ENCODE peak calls at places on chromosomes 11 and 22, in four cellular contexts. Z, D, U and O are unnamed samples.

GRCh38 chr11:68749061-68749491 is 2.2 kb downstream of the TESMIN start:
- DNase-seq in Z (no peak), D (no peak), U (no peak), O (no peak)

GRCh38 chr11:46896719-46897406 is 21.5 kb downstream of the LRP4 start:
- DNase-seq in Z (peak; percentile 60), D (no peak), U (no peak), O (peak; percentile 47)

GRCh38 chr11:92978226-92979111 is 9.0 kb downstream of the MTNR1B start:
- DNase-seq in Z (no peak), D (no peak), U (no peak), O (no peak)

GRCh38 chr22:37431811-37432707 is 4.8 kb upstream of the ELFN2 start:
- DNase-seq in Z (peak; percentile 69), D (peak; percentile 68), U (no peak), O (peak; percentile 100)

GRCh38 chr11:106087815-106088435 is 10.5 kb downstream of the AASDHPPT start:
- DNase-seq in Z (peak; percentile 26), D (peak; percentile 57), U (peak; percentile 20), O (peak; percentile 60)

GRCh38 chr22:37561209-37562048 is 1.1 kb downstream of the CDC42EP1 start:
- DNase-seq in Z (peak; percentile 83), D (peak; percentile 97), U (peak; percentile 96), O (peak; percentile 74)

GRCh38 chr22:19665784-19666662 is 48.3 kb upstream of the SEPTIN5 start:
- DNase-seq in Z (no peak), D (no peak), U (no peak), O (no peak)

GRCh38 chr11:57458060-57458409 is 2.3 kb upstream of the RTN4RL2 start:
- DNase-seq in Z (no peak), D (no peak), U (no peak), O (no peak)

GRCh38 chr11:77093056-77093891 is 9.4 kb upstream of the OMP start:
- DNase-seq in Z (no peak), D (no peak), U (no peak), O (no peak)

GRCh38 chr22:19717691-19718254 is 3.5 kb downstream of the SEPTIN5 start:
- DNase-seq in Z (peak; percentile 46), D (peak; percentile 93), U (peak; percentile 53), O (no peak)

GRCh38 chr11:118135796-118136165 is 16.8 kb downstream of the SCN4B start:
- DNase-seq in Z (no peak), D (no peak), U (no peak), O (no peak)

GRCh38 chr11:82536706-82537105 is 197.0 kb downstream of the FAM181B start:
- DNase-seq in Z (no peak), D (no peak), U (no peak), O (no peak)

GRCh38 chr11:57641011-57641410 is 8.7 kb downstream of the YPEL4 start:
- DNase-seq in Z (peak; percentile 35), D (no peak), U (no peak), O (no peak)

GRCh38 chr11:107688322-107688918 is 23.4 kb downstream of the SLN start:
- DNase-seq in Z (no peak), D (no peak), U (no peak), O (no peak)

GRCh38 chr11:1406571-1407485 is 17.1 kb downstream of the BRSK2 start:
- DNase-seq in Z (no peak), D (no peak), U (no peak), O (no peak)

GRCh38 chr11:77195071-77195705 is 67.1 kb downstream of the MYO7A start:
- DNase-seq in Z (no peak), D (no peak), U (no peak), O (no peak)

GRCh38 chr11:101158119-101158518 is 28.5 kb upstream of the PGR start:
- DNase-seq in Z (no peak), D (no peak), U (no peak), O (no peak)

GRCh38 chr11:47216141-47216798 is 1.5 kb downstream of the DDB2 start:
- DNase-seq in Z (peak; percentile 54), D (peak; percentile 83), U (no peak), O (peak; percentile 81)

GRCh38 chr22:36356708-36357694 is 30.8 kb downstream of the MYH9 start:
- DNase-seq in Z (no peak), D (no peak), U (no peak), O (no peak)

GRCh38 chr11:24078056-24078455 is 418.8 kb upstream of the LUZP2 start:
- DNase-seq in Z (no peak), D (no peak), U (no peak), O (no peak)

GRCh38 chr11:33214187-33214586 is 43.0 kb upstream of the HIPK3 start:
- DNase-seq in Z (no peak), D (no peak), U (no peak), O (no peak)